ENCODE peak calls at places on chromosome 12, in four cellular contexts. X is lower leg skin, Z is transverse colon, P is A549. B is an unnamed sample.

GRCh38 chr12:69321356-69321755 is 26.8 kb upstream of the LYZ start:
- DNase-seq in Z (no peak), P (no peak), X (no peak), B (no peak)

GRCh38 chr12:47394070-47394469 is 311.8 kb downstream of the RPAP3 start:
- DNase-seq in Z (no peak), P (no peak), X (no peak), B (no peak)

GRCh38 chr12:77724367-77724957 is 106.2 kb upstream of the NAV3 start:
- DNase-seq in P (no peak), Z (no peak), X (no peak), B (no peak)

GRCh38 chr12:102564026-102564425 is 83.7 kb upstream of the IGF1 start:
- DNase-seq in P (no peak), X (no peak), Z (no peak), B (no peak)

GRCh38 chr12:124369055-124369900 is 74.4 kb downstream of the RFLNA start:
- DNase-seq in P (no peak), X (peak), Z (peak), B (no peak)

GRCh38 chr12:75850751-75851462 is 180.7 kb downstream of the PHLDA1 start:
- DNase-seq in P (peak), Z (peak), X (no peak), B (no peak)

GRCh38 chr12:113396828-113397496 is 6.7 kb downstream of the SDS start:
- DNase-seq in Z (no peak), X (no peak), P (no peak), B (no peak)

GRCh38 chr12:129486931-129487330 is 416.9 kb downstream of the TMEM132D start:
- DNase-seq in P (no peak), Z (no peak), X (no peak), B (no peak)

GRCh38 chr12:108374596-108375320 is 35.6 kb upstream of the CMKLR1 start:
- DNase-seq in P (no peak), X (no peak), Z (no peak), B (no peak)

GRCh38 chr12:100443434-100443833 is 30.2 kb upstream of the NR1H4 start:
- DNase-seq in Z (no peak), X (no peak), P (no peak), B (no peak)

GRCh38 chr12:115518-115917 is 49.0 kb downstream of the IQSEC3 start:
- DNase-seq in P (no peak), Z (no peak), X (no peak), B (no peak)

GRCh38 chr12:42332301-42332894 is 6.4 kb downstream of the PPHLN1 start:
- DNase-seq in P (peak), Z (no peak), X (no peak), B (no peak)

GRCh38 chr12:3171195-3171591 is 94.0 kb downstream of the TSPAN9 start:
- DNase-seq in Z (no peak), P (peak), X (no peak), B (no peak)

GRCh38 chr12:1800646-1801284 is 19.6 kb upstream of the LRTM2 start:
- DNase-seq in Z (peak), X (no peak), P (peak), B (no peak)

GRCh38 chr12:68063900-68064590 is 74.8 kb downstream of the IFNG-AS1 start:
- DNase-seq in Z (no peak), X (no peak), P (no peak), B (no peak)

GRCh38 chr12:88577537-88577936 is 2.7 kb downstream of the KITLG start:
- DNase-seq in X (no peak), P (peak), Z (no peak), B (no peak)

GRCh38 chr12:131087302-131087818 is 133.7 kb downstream of the ADGRD1 start:
- DNase-seq in P (no peak), Z (no peak), X (no peak), B (no peak)

GRCh38 chr12:44154128-44154527 is 318.2 kb downstream of the TMEM117 start:
- DNase-seq in X (no peak), P (no peak), Z (no peak), B (no peak)

GRCh38 chr12:109786799-109787198 is 46.4 kb downstream of the TRPV4 start:
- DNase-seq in P (no peak), X (no peak), Z (no peak), B (no peak)

GRCh38 chr12:15364221-15365170 is 42.2 kb downstream of the PTPRO start:
- DNase-seq in Z (no peak), P (no peak), X (no peak), B (no peak)

GRCh38 chr12:25208554-25208953 is 13.5 kb downstream of the ETFRF1 start:
- DNase-seq in Z (no peak), X (no peak), P (no peak), B (no peak)

GRCh38 chr12:93784339-93785086 is 107.3 kb downstream of the CRADD start:
- DNase-seq in Z (peak), P (no peak), X (peak), B (no peak)

GRCh38 chr12:4934651-4935050 is 24.9 kb downstream of the KCNA1 start:
- DNase-seq in X (no peak), Z (no peak), P (no peak), B (no peak)

GRCh38 chr12:42944516-42944915 is 355.0 kb upstream of the PRICKLE1 start:
- DNase-seq in Z (no peak), P (no peak), X (no peak), B (no peak)

GRCh38 chr12:49044660-49045059 is 15.9 kb downstream of the KMT2D start:
- DNase-seq in Z (no peak), X (no peak), P (no peak), B (no peak)

GRCh38 chr12:102689701-102690100 is 209.3 kb upstream of the IGF1 start:
- DNase-seq in Z (no peak), P (no peak), X (no peak), B (no peak)

GRCh38 chr12:107610030-107610859 is 75.4 kb upstream of the PWP1 start:
- DNase-seq in X (no peak), P (peak), Z (no peak), B (no peak)

DNA sequence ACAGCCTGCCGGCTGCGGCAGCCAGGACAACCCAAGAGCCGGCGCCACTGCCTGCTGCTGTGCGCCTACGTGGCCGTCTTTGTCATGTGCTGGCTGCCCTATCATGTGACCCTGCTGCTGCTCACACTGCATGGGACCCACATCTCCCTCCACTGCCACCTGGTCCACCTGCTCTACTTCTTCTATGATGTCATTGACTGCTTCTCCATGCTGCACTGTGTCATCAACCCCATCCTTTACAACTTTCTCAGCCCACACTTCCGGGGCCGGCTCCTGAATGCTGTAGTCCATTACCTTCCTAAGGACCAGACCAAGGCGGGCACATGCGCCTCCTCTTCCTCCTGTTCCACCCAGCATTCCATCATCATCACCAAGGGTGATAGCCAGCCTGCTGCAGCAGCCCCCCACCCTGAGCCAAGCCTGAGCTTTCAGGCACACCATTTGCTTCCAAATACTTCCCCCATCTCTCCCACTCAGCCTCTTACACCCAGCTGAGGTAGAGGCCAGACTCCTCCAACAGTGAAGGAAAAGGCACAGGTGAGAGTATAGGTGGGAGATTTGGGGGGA is 10.3 kb downstream of the ZBTB39 start:
- DNase-seq in Z (no peak), P (no peak), X (no peak), B (no peak)
- TF ChIP-seq POLR2A in Z (no peak), P (no peak), X (no peak), B (no peak)

DNA sequence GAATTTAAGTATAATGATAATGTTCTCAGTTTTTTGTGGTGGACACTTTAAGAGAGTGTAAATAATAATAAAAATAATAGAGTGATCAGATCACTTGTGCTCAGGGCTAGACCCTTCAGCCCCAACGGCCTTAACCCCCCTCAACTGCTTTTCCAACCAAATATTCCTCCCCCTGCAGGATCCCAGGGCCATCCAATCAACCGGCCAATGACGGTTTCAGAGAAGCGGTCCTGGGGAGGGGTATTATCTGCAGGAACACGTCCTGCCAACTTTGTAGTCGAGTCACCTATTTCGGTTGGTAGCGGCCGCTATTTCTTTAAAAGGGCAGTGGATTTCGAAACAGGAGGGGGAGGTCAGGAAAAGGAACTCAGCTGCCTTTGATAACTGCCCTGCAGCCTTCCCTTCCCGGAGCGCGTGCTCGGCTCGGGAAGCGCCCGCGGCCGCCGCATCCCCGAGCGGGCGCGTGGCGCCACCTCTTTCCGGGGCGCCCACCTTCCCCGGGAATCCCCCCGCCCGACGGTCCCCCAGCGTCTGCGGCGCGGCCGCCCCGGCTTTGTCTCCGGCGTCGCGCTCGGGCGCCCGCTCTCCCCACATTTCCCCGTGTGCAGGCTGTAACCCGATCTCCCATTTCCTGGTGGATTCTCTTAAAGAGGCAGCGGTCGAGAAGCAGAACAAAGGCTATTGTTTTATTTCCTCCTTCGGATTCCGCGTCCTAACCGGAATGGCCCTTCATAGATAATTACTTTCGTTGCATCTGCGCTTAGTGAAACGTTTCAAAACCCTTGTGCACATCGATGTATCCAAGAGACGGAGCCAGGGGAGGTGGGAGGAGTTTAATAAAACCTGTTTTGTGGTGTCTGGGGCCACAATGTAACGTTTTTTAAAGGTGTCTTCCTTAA is 711 bp upstream of the ETV6 start:
- DNase-seq in P (peak), X (peak), Z (peak), B (peak)
- TF ChIP-seq POLR2A in P (peak), X (no peak), Z (peak), B (peak)

GRCh38 chr12:31369712-31370521 is 44.0 kb upstream of the SINHCAF start:
- DNase-seq in Z (peak), X (peak), P (no peak), B (no peak)
- TF ChIP-seq POLR2A in Z (no peak), X (no peak), P (no peak), B (no peak)

GRCh38 chr12:99153283-99153682 is 494.3 kb upstream of the GARIN6 start:
- DNase-seq in Z (no peak), P (no peak), X (no peak), B (no peak)
- TF ChIP-seq POLR2A in Z (no peak), P (no peak), X (no peak), B (no peak)

GRCh38 chr12:19224746-19225145 is 95.2 kb downstream of the PLEKHA5 start:
- DNase-seq in Z (no peak), X (no peak), P (no peak), B (no peak)

GRCh38 chr12:19230299-19230866 is 100.8 kb downstream of the PLEKHA5 start:
- DNase-seq in Z (no peak), X (no peak), P (no peak), B (no peak)

GRCh38 chr12:19230896-19231295 is 101.4 kb downstream of the PLEKHA5 start:
- DNase-seq in X (no peak), Z (no peak), P (no peak), B (no peak)

GRCh38 chr12:19227880-19228210 is 98.3 kb downstream of the PLEKHA5 start:
- DNase-seq in Z (no peak), X (no peak), P (no peak), B (no peak)

GRCh38 chr12:19227190-19227879 is 97.8 kb downstream of the PLEKHA5 start:
- DNase-seq in X (no peak), P (no peak), Z (no peak), B (no peak)
- TF ChIP-seq POLR2A in X (no peak), P (no peak), Z (no peak), B (no peak)

DNA sequence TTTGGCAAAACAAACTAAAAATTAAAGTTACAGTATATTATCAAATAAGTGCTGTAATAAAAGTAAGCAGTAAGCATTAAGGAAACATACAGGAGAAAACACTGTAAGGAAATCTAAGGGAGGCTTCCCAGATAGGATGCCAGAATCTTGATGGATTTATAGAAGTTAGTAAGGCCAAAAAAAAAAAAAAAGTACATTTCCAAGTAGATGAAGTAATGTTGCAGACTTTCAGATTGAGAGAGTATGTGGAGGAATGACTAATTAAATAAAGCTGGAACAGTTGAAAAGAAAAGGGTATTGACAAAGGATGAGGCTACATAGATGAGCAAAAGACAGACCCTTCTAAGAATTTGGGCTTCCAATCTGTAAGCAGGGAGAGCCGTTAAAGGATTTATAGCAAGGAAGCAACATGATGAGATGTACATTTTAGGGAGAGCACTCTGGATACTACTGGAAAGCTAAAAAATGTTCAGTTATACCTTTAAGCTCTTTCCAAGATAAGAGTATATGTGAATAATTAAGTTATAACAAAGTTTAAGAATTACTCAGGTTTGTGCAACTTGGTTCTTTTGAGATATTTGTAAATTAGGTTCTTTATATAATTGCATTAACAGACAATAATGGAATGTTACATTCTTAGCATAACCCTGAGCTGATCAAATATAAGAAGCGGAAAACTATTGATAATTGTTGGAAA is 87.5 kb upstream of the MON2 start:
- DNase-seq in P (no peak), X (no peak), Z (no peak), B (no peak)
- TF ChIP-seq POLR2A in P (no peak), X (no peak), Z (no peak), B (no peak)